ENCODE peak calls at places on chromosomes 5 and 9, in five cellular contexts. A, D, R, X and V are unnamed samples.

GRCh38 chr5:125413861-125414260 is 667.4 kb upstream of the ZNF608 start:
- DNase-seq in A (no peak), D (no peak), R (no peak), X (peak), V (no peak)

GRCh38 chr9:93708987-93709302 is 132.6 kb downstream of the PHF2 start:
- DNase-seq in A (no peak), D (no peak), R (no peak), X (no peak), V (no peak)

GRCh38 chr5:176837707-176838115 is 27.4 kb downstream of the UNC5A start:
- DNase-seq in A (peak), D (peak), R (peak), X (peak), V (peak)

GRCh38 chr5:66174338-66174737 is 30.2 kb downstream of the SREK1 start:
- DNase-seq in A (no peak), D (no peak), R (no peak), X (peak), V (no peak)

GRCh38 chr9:70119786-70120185 is 76.1 kb downstream of the MAMDC2 start:
- DNase-seq in A (no peak), D (no peak), R (no peak), X (no peak), V (no peak)

GRCh38 chr5:145743396-145744061 is 91.6 kb downstream of the PRELID2 start:
- DNase-seq in A (no peak), D (no peak), R (no peak), X (peak), V (no peak)

GRCh38 chr5:73321757-73322452 is 126.7 kb downstream of the FOXD1 start:
- DNase-seq in A (no peak), D (no peak), R (no peak), X (no peak), V (no peak)

GRCh38 chr9:89000281-89000875 is 9.1 kb downstream of the S1PR3 start:
- DNase-seq in A (no peak), D (no peak), R (no peak), X (no peak), V (no peak)

GRCh38 chr5:147287181-147287580 is 52.4 kb downstream of the STK32A start:
- DNase-seq in A (no peak), D (no peak), R (no peak), X (no peak), V (no peak)

GRCh38 chr9:107222020-107222522 is 61.0 kb upstream of the RAD23B start:
- DNase-seq in A (no peak), D (no peak), R (no peak), X (peak), V (no peak)

GRCh38 chr9:5863092-5863746 is 27.5 kb upstream of the MLANA start:
- DNase-seq in A (no peak), D (no peak), R (no peak), X (no peak), V (no peak)

DNA sequence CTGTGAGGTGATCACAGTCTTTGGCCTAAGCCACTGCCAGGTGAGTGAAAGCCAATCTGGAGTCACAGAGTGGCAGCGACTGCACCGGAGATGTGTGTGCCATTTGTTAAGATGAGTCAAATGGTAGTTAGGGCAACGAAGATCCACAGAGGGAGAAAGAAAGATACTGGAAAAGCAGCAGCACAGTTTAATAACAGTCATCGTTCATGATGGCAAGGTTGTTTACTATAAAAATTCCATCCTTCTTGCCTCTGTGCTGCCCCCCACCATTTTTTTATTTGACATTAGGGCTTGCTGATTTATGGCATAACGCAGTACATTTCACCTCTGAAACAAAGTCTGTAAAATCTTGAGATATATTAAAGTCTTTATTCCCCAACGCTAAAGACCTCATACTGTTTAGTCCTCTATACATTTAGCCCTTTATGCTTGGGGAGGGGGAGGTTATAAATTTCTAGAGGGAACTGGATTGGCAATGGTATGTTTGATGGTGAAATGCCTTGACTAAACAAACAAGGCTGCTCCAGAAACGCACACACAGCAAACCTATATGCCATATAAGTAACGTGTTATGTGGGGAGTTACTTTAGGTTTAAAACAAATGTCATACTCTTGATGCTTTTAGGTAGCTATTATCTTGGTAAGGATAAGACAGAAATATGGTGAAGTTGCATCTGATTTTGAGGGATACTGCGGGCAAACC is 55.8 kb upstream of the ABL1 start:
- DNase-seq in A (no peak), D (no peak), R (no peak), X (no peak), V (no peak)
- H3K27ac ChIP-seq in A (no peak), D (peak), R (no peak), X (no peak), V (peak)

GRCh38 chr5:139419793-139420192 is 15.9 kb upstream of the SPATA24 start:
- DNase-seq in A (no peak), D (no peak), R (no peak), X (peak), V (no peak)
- H3K27ac ChIP-seq in A (no peak), D (no peak), R (no peak), X (no peak), V (no peak)

GRCh38 chr5:79020861-79021561 is 35.9 kb upstream of the ARSB start:
- DNase-seq in A (peak), D (peak), R (peak), X (peak), V (peak)
- H3K27ac ChIP-seq in A (no peak), D (no peak), R (no peak), X (no peak), V (no peak)

GRCh38 chr9:78756813-78757510 is 460.0 kb downstream of the PSAT1 start:
- DNase-seq in A (no peak), D (no peak), R (no peak), X (no peak), V (no peak)
- H3K27ac ChIP-seq in A (no peak), D (no peak), R (no peak), X (no peak), V (no peak)